ENCODE peak calls at places on chromosomes 12 and 14, in eight cellular contexts. C is stomach; J is WTC11; N is NCI-H510A treated with DMSO at 0.1 percent for 48 hours; O is NCI-H1436; F is ascending aorta; A is stimulated activated CD8-positive, alpha-beta memory T cell treated with anti-CD3 and anti-CD28 coated beads, Interleukin-4, amount 100 ng/mL, for 24 hours; P is psoas muscle. V is an unnamed sample.

GRCh38 chr14:64095620-64096019 is 198.6 kb downstream of the ESR2 start:
- DNase-seq in C (no peak), J (no peak), N (no peak), O (no peak), F (no peak), A (no peak), P (no peak), V (no peak)

GRCh38 chr14:104794099-104794498 is 1.4 kb downstream of the AKT1 start:
- DNase-seq in C (peak; percentile 52), J (peak; percentile 89), N (peak; percentile 34), O (no peak), F (no peak), A (peak; percentile 40), P (peak; percentile 59), V (no peak)

GRCh38 chr12:52022841-52023181 is 16.1 kb downstream of the TAMALIN start:
- DNase-seq in C (peak; percentile 40), J (peak; percentile 63), N (peak; percentile 72), O (no peak), F (no peak), A (no peak), P (no peak), V (no peak)

GRCh38 chr12:79763748-79764452 is 73.1 kb upstream of the PAWR start:
- DNase-seq in C (no peak), J (no peak), N (no peak), O (no peak), F (no peak), A (no peak), P (no peak), V (no peak)

GRCh38 chr12:80707126-80707829 is at the start of gene MYF6:
- DNase-seq in C (no peak), J (no peak), N (no peak), O (no peak), F (no peak), A (no peak), P (no peak), V (no peak)

GRCh38 chr12:8156845-8157244 is at the start of gene ZNF705A:
- DNase-seq in C (no peak), J (no peak), N (no peak), O (no peak), F (no peak), A (no peak), P (no peak), V (no peak)

GRCh38 chr14:36426836-36427235 is 93.2 kb downstream of the NKX2-1 start:
- DNase-seq in C (no peak), J (no peak), N (no peak), O (no peak), F (no peak), A (no peak), P (peak; percentile 15), V (no peak)

GRCh38 chr12:131794573-131794972 is 33.6 kb upstream of the MMP17 start:
- DNase-seq in C (no peak), J (no peak), N (no peak), O (no peak), F (no peak), A (no peak), P (no peak), V (no peak)

GRCh38 chr14:61281186-61281676 is at the start of gene TMEM30B:
- DNase-seq in C (peak; percentile 94), J (peak; percentile 85), N (peak; percentile 97), O (peak; percentile 13), F (no peak), A (peak; percentile 8), P (no peak), V (no peak)

GRCh38 chr14:21095430-21096205 is 2.8 kb downstream of the ZNF219 start:
- DNase-seq in C (no peak), J (no peak), N (no peak), O (no peak), F (no peak), A (no peak), P (no peak), V (no peak)

GRCh38 chr14:91867316-91867988 is at the start of gene TC2N:
- DNase-seq in C (no peak), J (no peak), N (no peak), O (no peak), F (no peak), A (peak; percentile 26), P (no peak), V (no peak)

GRCh38 chr12:113802966-113803828 is 162.9 kb downstream of the RBM19 start:
- DNase-seq in C (no peak), J (no peak), N (no peak), O (no peak), F (no peak), A (no peak), P (no peak), V (no peak)

GRCh38 chr12:96434107-96434506 is 33.9 kb upstream of the CDK17 start:
- DNase-seq in C (no peak), J (no peak), N (no peak), O (no peak), F (no peak), A (peak; percentile 39), P (no peak), V (no peak)

GRCh38 chr12:6076340-6076739 is 48.1 kb downstream of the VWF start:
- DNase-seq in C (no peak), J (no peak), N (no peak), O (no peak), F (no peak), A (no peak), P (no peak), V (no peak)

GRCh38 chr14:22666203-22666893 is 22.2 kb upstream of the OR6J1 start:
- DNase-seq in C (no peak), J (no peak), N (no peak), O (no peak), F (no peak), A (no peak), P (no peak), V (no peak)

GRCh38 chr14:99659333-99659741 is 14.4 kb downstream of the HHIPL1 start:
- DNase-seq in C (no peak), J (peak; percentile 71), N (no peak), O (no peak), F (no peak), A (no peak), P (no peak), V (no peak)

GRCh38 chr12:76402259-76402658 is 54.0 kb upstream of the BBS10 start:
- DNase-seq in C (no peak), J (no peak), N (no peak), O (no peak), F (no peak), A (no peak), P (no peak), V (no peak)

GRCh38 chr12:109873653-109874052 is 6.7 kb downstream of the GLTP start:
- DNase-seq in C (no peak), J (no peak), N (no peak), O (no peak), F (no peak), A (no peak), P (no peak), V (no peak)

GRCh38 chr14:67514650-67515385 is 18.3 kb upstream of the PLEKHH1 start:
- DNase-seq in C (peak; percentile 50), J (peak; percentile 32), N (no peak), O (no peak), F (peak; percentile 66), A (no peak), P (peak; percentile 37), V (no peak)

GRCh38 chr12:56941299-56942017 is 7.2 kb upstream of the SDR9C7 start:
- DNase-seq in C (no peak), J (no peak), N (no peak), O (no peak), F (no peak), A (no peak), P (no peak), V (no peak)

GRCh38 chr14:80215756-80216581 is 4.7 kb upstream of the DIO2 start:
- DNase-seq in C (peak; percentile 30), J (no peak), N (no peak), O (no peak), F (peak; percentile 65), A (no peak), P (peak; percentile 34), V (no peak)

GRCh38 chr12:5648692-5649338 is 216.9 kb downstream of the NTF3 start:
- DNase-seq in C (no peak), J (peak; percentile 48), N (no peak), O (peak; percentile 3), F (no peak), A (no peak), P (no peak), V (no peak)

GRCh38 chr12:57479376-57480115 is at the start of gene ARHGAP9:
- DNase-seq in C (no peak), J (no peak), N (no peak), O (no peak), F (no peak), A (no peak), P (no peak), V (no peak)

GRCh38 chr12:131919366-131920156 is 9.5 kb upstream of the PUS1 start:
- DNase-seq in C (no peak), J (no peak), N (no peak), O (no peak), F (no peak), A (no peak), P (peak; percentile 11), V (no peak)

GRCh38 chr12:45730116-45730841 is 773 bp downstream of the ARID2 start:
- DNase-seq in C (peak; percentile 42), J (peak; percentile 35), N (peak; percentile 53), O (peak; percentile 8), F (peak; percentile 68), A (peak; percentile 30), P (peak; percentile 50), V (peak; percentile 39)

GRCh38 chr12:12273291-12273957 is 6.6 kb upstream of the LRP6 start:
- DNase-seq in C (no peak), J (no peak), N (no peak), O (no peak), F (no peak), A (no peak), P (no peak), V (no peak)

GRCh38 chr12:126617312-126617711 is 1552.1 kb downstream of the AACS start:
- DNase-seq in C (no peak), J (no peak), N (no peak), O (no peak), F (no peak), A (no peak), P (no peak), V (no peak)

GRCh38 chr12:113897406-113897805 is 68.7 kb downstream of the RBM19 start:
- DNase-seq in C (no peak), J (no peak), N (no peak), O (no peak), F (no peak), A (no peak), P (no peak), V (no peak)